ENCODE peak calls at places on chromosomes 12 and 14, in eight cellular contexts. I is hypothalamus; T is stimulated activated CD8-positive, alpha-beta memory T cell treated with anti-CD3 and anti-CD28 coated beads, Interleukin-15, amount 100 ng/mL, for 4 hours; Y is iPS DF 6.9; G is AG09309; E is left ventricle myocardium inferior; F is NCI-H345; P is memory B cell. K is an unnamed sample.

GRCh38 chr12:12070674-12071661 is at the start of gene BCL2L14:
- DNase-seq in F (no peak), I (no peak), T (no peak), P (no peak), G (no peak), E (no peak), Y (no peak), K (peak)

GRCh38 chr12:5260591-5261086 is 171.3 kb upstream of the NTF3 start:
- DNase-seq in G (no peak), F (no peak), P (no peak), I (no peak), T (no peak), E (no peak), Y (no peak), K (no peak)

GRCh38 chr12:31582155-31582554 is 8.8 kb downstream of the DENND5B start:
- DNase-seq in Y (no peak), I (no peak), F (no peak), E (no peak), G (no peak), P (no peak), T (no peak), K (peak)

GRCh38 chr14:73166399-73166798 is 30.1 kb downstream of the PSEN1 start:
- DNase-seq in E (no peak), P (no peak), Y (no peak), G (no peak), F (no peak), T (no peak), I (no peak), K (no peak)

GRCh38 chr14:66380143-66380542 is 106.0 kb upstream of the CCDC196 start:
- DNase-seq in T (no peak), Y (no peak), I (no peak), G (no peak), F (no peak), P (no peak), E (no peak), K (no peak)

GRCh38 chr14:102985665-102986064 is 63.2 kb downstream of the AMN start:
- DNase-seq in P (no peak), E (no peak), Y (no peak), I (no peak), F (no peak), G (no peak), T (no peak), K (no peak)

GRCh38 chr14:67514650-67515385 is 18.3 kb upstream of the PLEKHH1 start:
- DNase-seq in T (peak), Y (no peak), I (no peak), P (peak), F (peak), E (peak), G (no peak), K (peak)

GRCh38 chr14:29814153-29815057 is 113.2 kb downstream of the PRKD1 start:
- DNase-seq in G (no peak), I (no peak), Y (no peak), F (peak), E (peak), T (no peak), P (no peak), K (no peak)

GRCh38 chr12:105279460-105280056 is 43.6 kb upstream of the APPL2 start:
- DNase-seq in G (no peak), P (no peak), Y (peak), T (no peak), E (no peak), I (no peak), F (peak), K (no peak)

GRCh38 chr14:39467889-39468524 is 35.8 kb upstream of the FBXO33 start:
- DNase-seq in I (no peak), E (no peak), P (no peak), T (no peak), G (peak), F (no peak), Y (peak), K (peak)

GRCh38 chr14:93303659-93304058 is 29.2 kb downstream of the BTBD7 start:
- DNase-seq in F (no peak), G (no peak), Y (no peak), P (no peak), I (no peak), E (peak), T (no peak), K (no peak)

GRCh38 chr12:94873368-94874085 is 130.0 kb downstream of the NDUFA12 start:
- DNase-seq in E (peak), G (no peak), F (peak), T (no peak), P (peak), Y (no peak), I (no peak), K (no peak)

GRCh38 chr14:91829511-91829910 is 37.8 kb downstream of the TC2N start:
- DNase-seq in T (no peak), F (no peak), Y (no peak), I (no peak), P (no peak), E (no peak), G (no peak), K (no peak)

GRCh38 chr14:93207468-93208308 is 632 bp downstream of the UBR7 start:
- DNase-seq in E (peak), G (no peak), F (peak), I (no peak), T (no peak), Y (no peak), P (no peak), K (peak)

GRCh38 chr14:105165134-105165704 is 3.4 kb downstream of the JAG2 start:
- DNase-seq in E (no peak), Y (no peak), G (no peak), I (no peak), P (no peak), T (no peak), F (peak), K (no peak)

GRCh38 chr12:89960011-89960507 is 251.4 kb upstream of the ATP2B1 start:
- DNase-seq in G (peak), Y (no peak), F (no peak), P (no peak), I (no peak), E (no peak), T (no peak), K (peak)

GRCh38 chr14:80264698-80265097 is 53.4 kb upstream of the DIO2 start:
- DNase-seq in Y (no peak), P (no peak), G (no peak), T (no peak), I (no peak), E (no peak), F (peak), K (no peak)

GRCh38 chr14:56592746-56593544 is 13.3 kb downstream of the TMEM260 start:
- DNase-seq in I (no peak), T (no peak), P (no peak), E (no peak), G (no peak), Y (no peak), F (no peak), K (no peak)

GRCh38 chr12:77861317-77861716 is 30.6 kb downstream of the NAV3 start:
- DNase-seq in P (no peak), F (no peak), T (no peak), E (no peak), Y (no peak), G (no peak), I (no peak), K (no peak)

GRCh38 chr12:1204581-1205121 is 213.6 kb downstream of the ERC1 start:
- DNase-seq in E (no peak), T (no peak), I (no peak), F (no peak), G (no peak), Y (no peak), P (peak), K (peak)

GRCh38 chr14:68463705-68464104 is 329.2 kb downstream of the ZFP36L1 start:
- DNase-seq in Y (no peak), G (no peak), E (no peak), I (no peak), P (no peak), T (no peak), F (no peak), K (no peak)

GRCh38 chr14:25108959-25109358 is 59.0 kb upstream of the STXBP6 start:
- DNase-seq in T (no peak), I (no peak), G (no peak), E (no peak), P (no peak), F (peak), Y (no peak), K (no peak)

GRCh38 chr12:5511644-5512584 is 80.0 kb downstream of the NTF3 start:
- DNase-seq in Y (no peak), E (peak), F (no peak), T (no peak), P (no peak), I (no peak), G (no peak), K (no peak)

GRCh38 chr12:1529862-1530591 is 64.4 kb downstream of the FBXL14 start:
- DNase-seq in Y (no peak), T (no peak), P (peak), I (no peak), E (peak), F (no peak), G (no peak), K (peak)

GRCh38 chr12:52614381-52615207 is 3.8 kb downstream of the KRT73 start:
- DNase-seq in I (no peak), E (no peak), F (no peak), G (no peak), Y (no peak), T (no peak), P (peak), K (no peak)

GRCh38 chr14:87712386-87713113 is 280.4 kb downstream of the GALC start:
- DNase-seq in T (no peak), Y (no peak), G (no peak), P (no peak), E (no peak), F (no peak), I (no peak), K (peak)

GRCh38 chr14:90836692-90837063 is 20.4 kb upstream of the TTC7B start:
- DNase-seq in Y (no peak), F (no peak), I (no peak), E (no peak), T (no peak), G (no peak), P (no peak), K (no peak)

GRCh38 chr12:18955594-18955993 is 173.9 kb upstream of the PLEKHA5 start:
- DNase-seq in I (no peak), G (peak), T (no peak), Y (no peak), E (no peak), F (no peak), P (no peak), K (peak)

GRCh38 chr14:79842270-79842669 is 369.0 kb downstream of the DIO2 start:
- DNase-seq in P (no peak), I (no peak), G (peak), T (no peak), F (no peak), Y (no peak), E (peak), K (peak)

GRCh38 chr12:607541-608001 is 55.7 kb downstream of the NINJ2 start:
- DNase-seq in I (no peak), E (peak), F (no peak), P (no peak), T (no peak), Y (no peak), G (no peak), K (no peak)

GRCh38 chr12:68612245-68612644 is 1.5 kb downstream of the RAP1B start:
- DNase-seq in I (no peak), F (no peak), P (no peak), Y (no peak), G (no peak), T (no peak), E (no peak), K (peak)

GRCh38 chr14:86654558-86655184 is 1124.7 kb downstream of the FLRT2 start:
- DNase-seq in T (no peak), Y (peak), E (peak), F (peak), G (no peak), P (no peak), I (no peak), K (peak)

GRCh38 chr14:28756896-28757570 is 9.6 kb upstream of the FOXG1 start:
- DNase-seq in I (no peak), Y (no peak), F (no peak), G (no peak), E (no peak), T (no peak), P (no peak), K (peak)

GRCh38 chr14:28763914-28764848 is 2.4 kb upstream of the FOXG1 start:
- DNase-seq in F (peak), T (no peak), E (no peak), Y (no peak), P (no peak), G (no peak), I (no peak), K (no peak)

GRCh38 chr12:81143057-81143456 is 65.2 kb downstream of the ACSS3 start:
- DNase-seq in G (no peak), T (no peak), I (no peak), P (no peak), F (no peak), E (no peak), Y (no peak), K (no peak)

GRCh38 chr12:22231836-22232235 is 102.7 kb downstream of the ST8SIA1 start:
- DNase-seq in F (no peak), P (no peak), I (no peak), T (no peak), E (no peak), G (no peak), Y (peak), K (peak)

GRCh38 chr12:124415064-124415463 is 120.2 kb downstream of the RFLNA start:
- DNase-seq in F (no peak), P (no peak), Y (no peak), I (no peak), E (no peak), T (no peak), G (no peak), K (no peak)